ENCODE peak calls at places on chromosome 3, in six cellular contexts. E is IMR-90, M is neuronal stem cell, F is trophoblast cell, H is H9, N is mesenchymal stem cell. W is an unnamed sample.

GRCh38 chr3:122247825-122248185 is 64.3 kb downstream of the CASR start:
- DNase-seq in N (no peak), E (peak), F (no peak), H (no peak), M (no peak), W (no peak)

GRCh38 chr3:192033246-192033645 is 572.3 kb downstream of the PYDC2 start:
- DNase-seq in H (no peak), E (no peak), F (no peak), M (no peak), N (no peak), W (no peak)

GRCh38 chr3:53803124-53803815 is 42.9 kb downstream of the CHDH start:
- DNase-seq in F (peak), H (no peak), M (no peak), E (no peak), N (no peak), W (peak)

GRCh38 chr3:147521646-147522045 is 112.5 kb downstream of the ZIC1 start:
- DNase-seq in F (no peak), E (peak), M (no peak), N (no peak), H (no peak), W (no peak)

GRCh38 chr3:52121459-52121795 is 32.8 kb downstream of the POC1A start:
- DNase-seq in H (no peak), E (no peak), M (no peak), N (no peak), F (no peak), W (no peak)

GRCh38 chr3:112437146-112438022 is 61.9 kb downstream of the BTLA start:
- DNase-seq in H (peak), E (peak), N (peak), F (peak), M (no peak), W (peak)

GRCh38 chr3:195818301-195818700 is 6.6 kb upstream of the MUC4 start:
- DNase-seq in H (no peak), E (no peak), N (no peak), F (no peak), M (no peak), W (no peak)

GRCh38 chr3:30606301-30607031 is at the start of gene TGFBR2:
- DNase-seq in E (peak), F (peak), N (peak), M (peak), H (peak), W (peak)

GRCh38 chr3:112653881-112654300 is 12.9 kb upstream of the CCDC80 start:
- DNase-seq in N (peak), F (peak), H (no peak), M (no peak), E (peak), W (no peak)

GRCh38 chr3:30353711-30354467 is 252.5 kb upstream of the TGFBR2 start:
- DNase-seq in H (no peak), M (no peak), E (no peak), F (no peak), N (no peak), W (no peak)

GRCh38 chr3:72439321-72440183 is 408.7 kb downstream of the SHQ1 start:
- DNase-seq in F (no peak), E (peak), M (no peak), H (no peak), N (peak), W (no peak)

GRCh38 chr3:110343376-110343775 is 728.2 kb upstream of the NECTIN3 start:
- DNase-seq in F (no peak), H (no peak), M (peak), N (peak), E (peak), W (no peak)

GRCh38 chr3:10753964-10754363 is 62.1 kb upstream of the SLC6A11 start:
- DNase-seq in N (peak), H (peak), E (peak), F (peak), M (peak), W (peak)

GRCh38 chr3:4986611-4987373 is 7.6 kb downstream of the BHLHE40 start:
- DNase-seq in N (peak), H (peak), E (peak), M (peak), F (peak), W (peak)

GRCh38 chr3:8778475-8778874 is 9.1 kb upstream of the OXTR start:
- DNase-seq in N (no peak), E (peak), H (no peak), F (peak), M (no peak), W (no peak)

GRCh38 chr3:185350841-185351240 is 12.1 kb upstream of the MAP3K13 start:
- DNase-seq in H (no peak), N (no peak), M (no peak), F (no peak), E (no peak), W (no peak)

GRCh38 chr3:59733041-59733809 is 683.4 kb upstream of the CFAP20DC start:
- DNase-seq in M (no peak), E (no peak), F (no peak), N (no peak), H (no peak), W (peak)

GRCh38 chr3:147361671-147362420 is 44.5 kb downstream of the ZIC4 start:
- DNase-seq in H (peak), E (no peak), M (no peak), N (no peak), F (no peak), W (peak)

GRCh38 chr3:122925756-122926155 is 101.8 kb downstream of the SEMA5B start:
- DNase-seq in E (no peak), N (no peak), M (no peak), F (no peak), H (no peak), W (no peak)

GRCh38 chr3:161314836-161315391 is 56.4 kb downstream of the SPTSSB start:
- DNase-seq in H (no peak), E (no peak), F (no peak), M (no peak), N (peak), W (peak)

GRCh38 chr3:191244242-191244867 is 45.3 kb downstream of the OSTN start:
- DNase-seq in N (peak), F (no peak), E (peak), M (no peak), H (no peak), W (no peak)

GRCh38 chr3:72129384-72130094 is 344.6 kb upstream of the PROK2 start:
- DNase-seq in H (no peak), M (no peak), F (no peak), N (no peak), E (no peak), W (no peak)

GRCh38 chr3:134427400-134428111 is 53.3 kb upstream of the AMOTL2 start:
- DNase-seq in E (peak), H (no peak), N (peak), M (no peak), F (peak), W (peak)

GRCh38 chr3:123618768-123619484 is 34.1 kb upstream of the HACD2 start:
- DNase-seq in N (no peak), F (no peak), M (no peak), H (no peak), E (peak), W (no peak)

GRCh38 chr3:130258532-130258952 is 86.9 kb upstream of the COL6A5 start:
- DNase-seq in N (peak), H (no peak), E (no peak), M (no peak), F (no peak), W (no peak)

GRCh38 chr3:34650131-34650530 is 851.7 kb downstream of the PDCD6IP start:
- DNase-seq in E (no peak), M (no peak), N (no peak), F (no peak), H (no peak), W (no peak)

GRCh38 chr3:41575754-41576153 is 376.4 kb downstream of the CTNNB1 start:
- DNase-seq in H (no peak), N (no peak), E (no peak), F (no peak), M (no peak), W (no peak)

GRCh38 chr3:109702252-109702651 is 364.9 kb upstream of the DPPA4 start:
- DNase-seq in M (no peak), H (no peak), F (no peak), N (no peak), E (peak), W (no peak)

DNA sequence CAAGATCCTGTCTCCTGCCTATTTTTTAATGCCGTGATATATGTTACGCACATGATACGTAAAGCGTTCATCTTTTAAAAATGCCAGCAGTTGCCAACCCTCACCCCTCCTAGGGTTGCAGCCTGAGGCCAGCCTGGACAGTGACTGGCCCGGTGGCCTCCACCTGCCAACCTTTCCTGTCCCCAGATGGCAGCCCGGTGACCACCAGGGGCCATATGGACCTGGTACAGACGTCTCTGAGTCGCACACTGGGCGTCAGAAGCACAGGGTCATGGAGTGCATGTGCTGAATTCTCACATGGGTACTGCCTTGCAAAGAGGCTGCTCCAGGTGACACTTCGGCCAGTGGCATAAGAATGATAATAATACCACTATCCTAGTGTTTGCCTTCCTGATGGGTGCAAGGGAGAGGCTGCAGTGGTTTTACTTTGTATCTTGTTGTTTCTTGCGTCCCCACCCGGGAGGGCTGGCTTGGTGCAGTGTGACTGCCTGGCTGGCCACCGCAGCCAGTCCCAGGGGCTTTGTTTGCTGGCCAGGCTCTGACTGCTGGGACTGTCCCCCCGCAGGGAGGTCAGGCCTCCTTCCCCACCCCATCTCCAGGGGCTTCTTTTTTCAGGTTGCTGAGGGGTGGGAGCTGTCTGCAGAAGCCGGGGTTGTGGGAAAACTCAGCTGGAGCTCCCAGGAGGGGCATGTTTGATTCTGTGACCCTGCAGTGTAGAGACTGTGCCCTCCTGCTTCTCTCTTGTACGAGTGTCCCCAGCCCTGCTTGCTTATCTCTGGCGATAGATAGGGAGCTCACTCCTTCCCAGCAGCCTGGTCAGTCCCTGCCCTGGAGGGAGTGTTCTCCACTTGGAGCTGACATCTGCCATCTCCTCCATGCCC is 16.9 kb downstream of the FBLN2 start:
- DNase-seq in H (no peak), F (no peak), E (no peak), N (no peak), M (no peak), W (no peak)
- H2AK5ac ChIP-seq in H (no peak), F (no peak), E (no peak), N (no peak), M (peak), W (no peak)

GRCh38 chr3:81378552-81379288 is 382.7 kb downstream of the GBE1 start:
- DNase-seq in E (no peak), F (no peak), H (no peak), M (no peak), N (no peak), W (no peak)
- H3K4ac ChIP-seq in E (no peak), F (no peak), H (no peak), M (no peak), N (no peak), W (no peak)

GRCh38 chr3:50156991-50157493 is 1.9 kb downstream of the SEMA3F start:
- DNase-seq in H (peak), N (peak), M (no peak), F (no peak), E (peak), W (no peak)

GRCh38 chr3:50156549-50156948 is 1.4 kb downstream of the SEMA3F start:
- DNase-seq in M (no peak), E (no peak), N (no peak), H (no peak), F (no peak), W (no peak)

GRCh38 chr3:50158747-50159146 is 3.6 kb downstream of the SEMA3F start:
- DNase-seq in M (no peak), E (no peak), H (no peak), F (no peak), N (no peak), W (no peak)

GRCh38 chr3:50155891-50156290 is 767 bp downstream of the SEMA3F start:
- DNase-seq in E (no peak), H (no peak), N (peak), F (no peak), M (no peak), W (no peak)

DNA sequence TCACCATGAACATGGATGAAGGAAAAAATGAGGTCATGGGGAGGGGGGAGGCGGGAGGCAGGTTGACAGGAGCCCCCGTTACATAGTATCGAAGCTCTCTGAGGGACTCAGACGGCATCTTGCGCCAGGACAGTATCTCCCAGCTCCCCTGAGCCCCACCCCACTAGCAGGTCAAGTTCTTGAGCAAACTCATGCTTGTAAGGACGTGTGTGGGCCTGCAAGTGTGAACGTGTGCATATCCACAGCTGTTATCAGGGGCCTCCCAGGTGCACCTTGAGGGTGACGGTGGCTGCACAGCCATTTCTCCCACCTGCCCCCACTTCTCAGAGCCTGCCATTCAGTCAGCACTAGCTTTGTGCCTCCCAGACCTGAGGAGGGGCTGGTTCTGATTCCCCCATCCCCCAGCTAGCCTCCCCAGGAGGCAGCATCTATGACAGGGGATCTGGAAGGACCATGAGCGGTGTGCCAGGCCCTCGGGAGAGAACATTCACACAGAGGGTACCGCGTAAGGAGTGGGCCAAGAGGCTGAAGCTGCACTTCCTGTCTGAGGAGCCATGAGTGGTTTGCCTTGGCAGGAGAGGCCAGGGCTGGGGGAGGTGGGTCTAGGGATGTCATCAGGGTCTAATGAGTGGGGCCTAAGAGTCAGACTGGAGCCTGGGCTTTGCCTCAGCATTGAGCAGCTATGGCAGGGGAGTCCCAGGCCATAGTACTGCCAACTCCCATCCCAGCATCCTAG is 2.9 kb downstream of the SEMA3F start:
- DNase-seq in F (no peak), E (peak), N (peak), H (no peak), M (no peak), W (no peak)
- H2AK5ac ChIP-seq in F (no peak), E (peak), N (peak), H (no peak), M (peak), W (no peak)

GRCh38 chr3:137770066-137770805 is 6.1 kb downstream of the SOX14 start:
- DNase-seq in E (no peak), N (no peak), H (peak), M (no peak), F (no peak), W (peak)
- H3K4ac ChIP-seq in E (no peak), N (no peak), H (no peak), M (no peak), F (no peak), W (no peak)

GRCh38 chr3:132703733-132704132 is 18.5 kb downstream of the NPHP3 start:
- DNase-seq in H (no peak), M (no peak), E (peak), N (no peak), F (no peak), W (no peak)
- H2AK5ac ChIP-seq in H (no peak), M (no peak), E (no peak), N (no peak), F (no peak), W (no peak)

GRCh38 chr3:60839242-60839641 is 412.0 kb downstream of the FHIT start:
- DNase-seq in E (no peak), F (no peak), M (peak), N (peak), H (no peak), W (peak)

GRCh38 chr3:60841355-60841754 is 409.9 kb downstream of the FHIT start:
- DNase-seq in M (no peak), E (no peak), H (no peak), N (peak), F (peak), W (peak)

DNA sequence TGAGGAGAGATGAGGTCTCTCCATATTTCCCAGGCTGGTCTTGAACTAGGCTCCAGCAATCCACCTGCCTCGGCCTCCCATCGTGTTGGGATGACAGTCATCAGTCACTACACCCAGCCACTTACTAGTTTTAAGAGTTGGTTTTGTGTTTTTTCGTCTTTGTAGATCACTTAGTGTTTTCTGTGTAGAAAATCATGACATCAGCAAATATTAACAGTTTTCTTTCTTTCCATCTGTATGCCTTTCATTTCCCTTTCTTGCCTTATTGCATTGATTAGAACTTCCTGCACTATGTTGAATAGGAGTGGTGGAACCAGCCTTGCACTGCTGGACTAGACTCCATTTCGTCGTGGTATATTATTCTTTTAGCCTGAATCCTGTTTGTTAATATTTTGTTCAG is 415.5 kb downstream of the FHIT start:
- DNase-seq in M (no peak), N (no peak), E (no peak), F (no peak), H (no peak), W (no peak)
- H3K4ac ChIP-seq in M (no peak), N (no peak), E (no peak), F (no peak), H (no peak), W (no peak)

DNA sequence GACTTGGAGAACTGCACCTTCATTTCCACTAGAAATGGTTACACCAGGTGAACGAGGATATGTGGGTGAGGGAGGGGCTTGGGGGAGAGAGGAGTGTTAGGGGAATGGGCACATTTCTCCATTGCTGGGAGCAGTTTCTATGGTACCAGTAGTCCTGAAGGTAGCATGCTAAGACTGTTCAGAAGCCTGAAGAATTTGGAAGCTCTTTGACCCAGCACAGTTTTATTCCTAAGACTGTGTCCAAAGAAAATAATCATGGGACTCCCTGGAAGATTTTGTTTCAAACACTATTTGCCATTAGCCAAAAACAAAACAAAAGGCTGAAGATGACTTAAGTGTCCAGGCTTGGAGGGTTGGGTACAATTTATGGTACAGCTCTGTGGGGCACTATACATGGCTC is 32.1 kb downstream of the ST6GAL1 start:
- DNase-seq in N (no peak), H (no peak), F (no peak), M (no peak), E (no peak), W (no peak)
- H2AK5ac ChIP-seq in N (no peak), H (no peak), F (no peak), M (no peak), E (no peak), W (no peak)